ENCODE peak calls at places on chromosome 4, in four cellular contexts. One of them, this sample, is unnamed.

GRCh38 chr4:168880811-168881595 is 129.1 kb downstream of the CBR4 start:
- DNase-seq in H7: no peak
- DNase-seq in transverse colon: no peak
- DNase-seq in iris pigment epithelial cell: no peak
- DNase-seq in this sample: no peak

GRCh38 chr4:3070709-3071500 is 3.4 kb downstream of the HTT-AS start:
- DNase-seq in iris pigment epithelial cell: no peak
- DNase-seq in transverse colon: no peak
- DNase-seq in H7: peak; percentile 37
- DNase-seq in this sample: no peak

GRCh38 chr4:106851686-106852085 is 184.4 kb downstream of the DKK2 start:
- DNase-seq in transverse colon: no peak
- DNase-seq in iris pigment epithelial cell: no peak
- DNase-seq in H7: no peak
- DNase-seq in this sample: no peak

GRCh38 chr4:169485791-169486742 is 126.3 kb downstream of the NEK1 start:
- DNase-seq in transverse colon: peak; percentile 26
- DNase-seq in H7: peak; percentile 21
- DNase-seq in iris pigment epithelial cell: peak; percentile 75
- DNase-seq in this sample: peak; percentile 23

GRCh38 chr4:5037553-5038551 is 13.4 kb upstream of the STK32B start:
- DNase-seq in transverse colon: peak; percentile 24
- DNase-seq in H7: no peak
- DNase-seq in iris pigment epithelial cell: peak; percentile 98
- DNase-seq in this sample: no peak

GRCh38 chr4:88257726-88258125 is 26.6 kb downstream of the PPM1K start:
- DNase-seq in iris pigment epithelial cell: no peak
- DNase-seq in H7: no peak
- DNase-seq in transverse colon: no peak
- DNase-seq in this sample: no peak

GRCh38 chr4:16192631-16193483 is 33.4 kb downstream of the TAPT1 start:
- DNase-seq in transverse colon: no peak
- DNase-seq in iris pigment epithelial cell: no peak
- DNase-seq in H7: no peak
- DNase-seq in this sample: no peak

GRCh38 chr4:151031831-151032605 is 16.9 kb upstream of the LRBA start:
- DNase-seq in iris pigment epithelial cell: peak; percentile 73
- DNase-seq in transverse colon: no peak
- DNase-seq in H7: no peak
- DNase-seq in this sample: no peak

GRCh38 chr4:52577285-52577968 is 81.7 kb downstream of the USP46 start:
- DNase-seq in H7: no peak
- DNase-seq in iris pigment epithelial cell: peak; percentile 72
- DNase-seq in transverse colon: no peak
- DNase-seq in this sample: no peak

GRCh38 chr4:85477538-85477937 is 2.6 kb downstream of the ARHGAP24 start:
- DNase-seq in transverse colon: no peak
- DNase-seq in iris pigment epithelial cell: no peak
- DNase-seq in H7: no peak
- DNase-seq in this sample: no peak

GRCh38 chr4:5204781-5205180 is 153.5 kb downstream of the STK32B start:
- DNase-seq in H7: no peak
- DNase-seq in iris pigment epithelial cell: no peak
- DNase-seq in transverse colon: no peak
- DNase-seq in this sample: peak; percentile 4

GRCh38 chr4:156663663-156664062 is 307.9 kb downstream of the PDGFC start:
- DNase-seq in iris pigment epithelial cell: no peak
- DNase-seq in transverse colon: no peak
- DNase-seq in H7: no peak
- DNase-seq in this sample: no peak

GRCh38 chr4:106708604-106708876 is 327.6 kb downstream of the DKK2 start:
- DNase-seq in iris pigment epithelial cell: no peak
- DNase-seq in transverse colon: no peak
- DNase-seq in H7: no peak
- DNase-seq in this sample: no peak

This sample was measured in ELF-1.